ENCODE peak calls at places on chromosomes 16 and 17, in seven cellular contexts. M is kidney epithelial cell; Z is CD8-positive, alpha-beta T cell; F is foreskin fibroblast; K is fibroblast of mammary gland; R is AG04450; I is hepatocyte. V is an unnamed sample.

GRCh38 chr16:66952430-66953139 is 8.5 kb upstream of the CES3 start:
- DNase-seq in M (no peak), Z (no peak), F (no peak), K (no peak), R (no peak), I (no peak), V (no peak)

GRCh38 chr17:50149425-50150353 is 788 bp downstream of the PPP1R9B start:
- DNase-seq in M (no peak), Z (no peak), F (peak; percentile 80), K (peak; percentile 52), R (no peak), I (peak; percentile 86), V (peak; percentile 73)

GRCh38 chr17:46026045-46026814 is 27.2 kb downstream of the STH start:
- DNase-seq in M (no peak), Z (no peak), F (no peak), K (no peak), R (no peak), I (no peak), V (no peak)

GRCh38 chr17:44091200-44091997 is 20.9 kb downstream of the G6PC3 start:
- DNase-seq in M (no peak), Z (no peak), F (no peak), K (no peak), R (no peak), I (no peak), V (no peak)

GRCh38 chr16:53224932-53225533 is 170.2 kb downstream of the CHD9 start:
- DNase-seq in M (no peak), Z (no peak), F (no peak), K (peak; percentile 40), R (no peak), I (no peak), V (no peak)

GRCh38 chr17:2950846-2951245 is 112.6 kb downstream of the OR1D5 start:
- DNase-seq in M (no peak), Z (no peak), F (no peak), K (no peak), R (no peak), I (no peak), V (no peak)

GRCh38 chr16:11089504-11090124 is 145.2 kb downstream of the CLEC16A start:
- DNase-seq in M (no peak), Z (no peak), F (peak; percentile 77), K (peak; percentile 63), R (peak; percentile 98), I (peak; percentile 77), V (no peak)

GRCh38 chr17:75410141-75410540 is 4.7 kb upstream of the GRB2 start:
- DNase-seq in M (no peak), Z (no peak), F (no peak), K (no peak), R (no peak), I (no peak), V (no peak)

GRCh38 chr17:4950075-4950756 is 703 bp upstream of the ENO3 start:
- DNase-seq in M (no peak), Z (no peak), F (peak; percentile 43), K (no peak), R (no peak), I (peak; percentile 59), V (no peak)

GRCh38 chr17:39551879-39552278 is 55.8 kb downstream of the NEUROD2 start:
- DNase-seq in M (no peak), Z (no peak), F (peak; percentile 59), K (peak; percentile 26), R (no peak), I (no peak), V (no peak)

GRCh38 chr17:46796080-46796479 is 22.4 kb downstream of the WNT3 start:
- DNase-seq in M (no peak), Z (no peak), F (no peak), K (no peak), R (no peak), I (no peak), V (no peak)

GRCh38 chr17:38706625-38707298 is 1.7 kb downstream of the MLLT6 start:
- DNase-seq in M (no peak), Z (no peak), F (peak; percentile 47), K (peak; percentile 18), R (no peak), I (peak; percentile 31), V (peak; percentile 30)

GRCh38 chr17:78716814-78717393 is 65.2 kb downstream of the CYTH1 start:
- DNase-seq in M (no peak), Z (no peak), F (peak; percentile 76), K (peak; percentile 49), R (no peak), I (no peak), V (no peak)

GRCh38 chr16:71628810-71629209 is 2.8 kb downstream of the MARVELD3 start:
- DNase-seq in M (no peak), Z (no peak), F (peak; percentile 13), K (peak; percentile 36), R (no peak), I (peak; percentile 44), V (no peak)

GRCh38 chr16:50152386-50152806 is 710 bp upstream of the TENT4B start:
- DNase-seq in M (no peak), Z (peak; percentile 42), F (peak; percentile 57), K (peak; percentile 38), R (no peak), I (peak; percentile 49), V (peak; percentile 82)

GRCh38 chr17:55324296-55324978 is 59.7 kb downstream of the HLF start:
- DNase-seq in M (no peak), Z (no peak), F (no peak), K (no peak), R (no peak), I (no peak), V (no peak)

GRCh38 chr16:4213721-4214120 is 28.2 kb downstream of the SRL start:
- DNase-seq in M (peak; percentile 10), Z (no peak), F (peak; percentile 25), K (peak; percentile 42), R (no peak), I (peak; percentile 31), V (no peak)

GRCh38 chr16:73019456-73020362 is 28.2 kb downstream of the ZFHX3 start:
- DNase-seq in M (peak; percentile 43), Z (no peak), F (peak; percentile 47), K (peak; percentile 91), R (peak; percentile 49), I (peak; percentile 47), V (no peak)

GRCh38 chr17:81517009-81517338 is 4.4 kb upstream of the ACTG1 start:
- DNase-seq in M (no peak), Z (no peak), F (no peak), K (no peak), R (no peak), I (no peak), V (no peak)

DNA sequence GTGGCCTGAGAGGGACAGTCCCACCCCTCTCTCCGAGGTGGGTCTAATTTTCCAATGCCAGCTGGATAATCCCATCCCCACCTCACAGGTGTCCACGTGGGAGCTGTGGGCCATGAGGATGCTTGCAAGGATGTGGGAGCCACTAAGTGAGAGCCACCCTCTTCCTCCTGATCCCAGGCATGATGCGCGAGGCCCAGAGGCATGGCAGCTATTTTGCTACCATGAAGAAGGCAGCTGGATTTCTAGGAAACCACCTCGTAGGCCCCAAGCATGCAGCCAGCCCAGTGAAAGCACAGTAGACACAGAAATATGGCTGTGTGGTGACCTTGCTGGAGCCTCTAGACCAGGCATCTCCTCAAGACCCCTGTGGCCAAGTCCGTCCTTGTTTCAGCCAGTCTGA is 20.4 kb downstream of the KDM8 start:
- DNase-seq in M (no peak), Z (no peak), F (no peak), K (no peak), R (no peak), I (no peak), V (no peak)
- TF ChIP-seq CTCF in M (no peak), Z (no peak), F (no peak), K (no peak), R (no peak), I (no peak), V (no peak)

DNA sequence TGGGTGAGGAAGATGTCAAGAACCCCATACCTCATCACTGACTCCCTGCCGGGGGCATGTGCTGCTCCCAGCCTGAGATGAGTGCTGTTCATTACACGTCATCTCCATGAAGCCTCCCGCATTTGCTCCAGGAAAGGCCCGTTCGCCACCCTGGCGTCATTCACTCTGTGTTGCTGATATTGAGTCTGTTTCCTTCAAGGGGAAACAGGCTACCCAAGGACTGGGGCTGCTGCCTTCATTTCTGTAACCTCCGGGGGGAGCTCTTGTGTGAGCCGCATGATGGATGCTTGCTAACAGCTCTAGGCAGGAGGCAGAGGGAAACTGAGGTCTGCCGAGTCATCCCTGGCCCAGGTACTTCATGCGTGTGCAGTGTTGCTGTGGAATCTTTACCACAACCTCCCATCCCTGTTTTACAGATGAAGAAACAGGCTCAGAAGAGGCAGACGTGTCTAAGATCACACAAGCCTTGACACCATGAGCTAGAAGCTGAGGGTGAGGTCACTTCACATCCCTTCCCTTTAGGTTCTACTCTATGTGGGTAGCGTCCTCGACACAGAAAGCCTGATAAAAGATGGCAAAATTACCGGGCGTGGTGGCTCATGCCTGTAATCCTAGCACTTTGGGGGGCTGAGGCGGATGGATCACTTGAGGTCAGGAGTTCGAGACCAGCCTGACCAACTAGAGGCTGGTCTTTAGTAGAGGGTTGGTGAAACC is 3.5 kb upstream of the ARMC5 start:
- DNase-seq in M (no peak), Z (no peak), F (peak; percentile 32), K (peak; percentile 36), R (no peak), I (no peak), V (peak; percentile 20)
- TF ChIP-seq CTCF in M (peak; percentile 37), Z (peak; percentile 17), F (peak; percentile 8), K (peak; percentile 27), R (peak; percentile 31), I (peak; percentile 18), V (peak; percentile 16)

GRCh38 chr16:9258423-9259051 is 167.1 kb downstream of the HAPSTR1 start:
- DNase-seq in M (no peak), Z (no peak), F (peak; percentile 15), K (peak; percentile 19), R (no peak), I (peak; percentile 65), V (peak; percentile 50)
- TF ChIP-seq CTCF in M (peak; percentile 74), Z (no peak), F (peak; percentile 48), K (peak; percentile 59), R (peak; percentile 53), I (peak; percentile 82), V (peak; percentile 58)

GRCh38 chr17:31731119-31731518 is 127.9 kb downstream of the COPRS start:
- DNase-seq in M (no peak), Z (no peak), F (no peak), K (no peak), R (no peak), I (no peak), V (no peak)

GRCh38 chr17:31736855-31737625 is 122.0 kb downstream of the COPRS start:
- DNase-seq in M (no peak), Z (no peak), F (no peak), K (no peak), R (no peak), I (no peak), V (no peak)

GRCh38 chr17:31738067-31738466 is 121.0 kb downstream of the COPRS start:
- DNase-seq in M (no peak), Z (no peak), F (no peak), K (no peak), R (no peak), I (no peak), V (no peak)

GRCh38 chr17:31738488-31738887 is 120.6 kb downstream of the COPRS start:
- DNase-seq in M (no peak), Z (no peak), F (no peak), K (no peak), R (no peak), I (no peak), V (no peak)

DNA sequence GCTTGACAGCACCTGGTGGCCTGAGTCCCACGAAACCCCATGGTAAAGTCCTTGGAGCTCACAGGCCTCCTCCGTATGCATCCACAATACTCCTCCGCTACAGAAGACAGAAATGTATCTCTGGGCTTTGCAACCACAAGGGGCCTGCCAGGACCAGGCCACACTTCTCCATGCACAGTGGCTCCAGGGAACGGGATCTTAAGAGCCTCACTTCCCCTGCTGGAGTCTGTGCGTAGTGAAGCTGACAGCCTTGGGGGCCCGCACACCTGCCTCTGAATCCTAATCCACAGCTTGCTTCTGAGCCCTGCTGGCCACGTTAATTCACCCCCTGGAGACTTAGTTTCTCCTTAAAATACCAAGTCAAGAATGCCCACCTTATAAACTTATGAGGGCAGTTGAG is 125.7 kb downstream of the COPRS start:
- DNase-seq in M (no peak), Z (no peak), F (no peak), K (no peak), R (no peak), I (no peak), V (no peak)
- TF ChIP-seq CTCF in M (no peak), Z (no peak), F (no peak), K (no peak), R (peak; percentile 7), I (no peak), V (no peak)